ENCODE peak calls at places on chromosomes 16 and 17, in four cellular contexts. S is AG04449, O is DND-41, Q is right lobe of liver. D is an unnamed sample.

GRCh38 chr17:1455291-1455747 is 713 bp downstream of the CRK start:
- DNase-seq in S (no peak), Q (peak; percentile 83), O (peak; percentile 41), D (peak; percentile 78)

GRCh38 chr16:19135896-19136438 is 22.2 kb downstream of the ITPRIPL2 start:
- DNase-seq in S (no peak), Q (no peak), O (no peak), D (no peak)

GRCh38 chr17:45405250-45406086 is 27.2 kb downstream of the ARHGAP27 start:
- DNase-seq in Q (no peak), O (no peak), S (no peak), D (peak; percentile 75)

GRCh38 chr16:82627811-82628339 is 1.1 kb downstream of the CDH13 start:
- DNase-seq in O (no peak), Q (no peak), S (no peak), D (peak; percentile 55)

GRCh38 chr17:21549107-21549687 is 143.1 kb upstream of the KCNJ18 start:
- DNase-seq in O (no peak), S (no peak), Q (no peak), D (no peak)

GRCh38 chr17:78325076-78325712 is 34.7 kb downstream of the SOCS3 start:
- DNase-seq in O (no peak), Q (no peak), S (no peak), D (no peak)

GRCh38 chr17:45092932-45093430 is 31.9 kb downstream of the NMT1 start:
- DNase-seq in O (no peak), Q (peak; percentile 77), S (peak; percentile 96), D (no peak)

GRCh38 chr17:17387461-17388362 is 84.5 kb downstream of the NT5M start:
- DNase-seq in Q (peak; percentile 73), S (no peak), O (peak; percentile 26), D (no peak)

GRCh38 chr17:45241315-45242011 is 19.8 kb downstream of the FMNL1 start:
- DNase-seq in O (no peak), S (no peak), Q (no peak), D (peak; percentile 49)

GRCh38 chr17:81053043-81053970 is 18.4 kb downstream of the BAIAP2 start:
- DNase-seq in S (no peak), Q (no peak), O (no peak), D (no peak)

GRCh38 chr16:81610144-81610842 is 165.7 kb downstream of the CMIP start:
- DNase-seq in Q (peak; percentile 72), O (no peak), S (no peak), D (peak; percentile 84)

GRCh38 chr17:10216213-10216982 is 18.0 kb upstream of the GAS7 start:
- DNase-seq in O (no peak), S (no peak), Q (no peak), D (no peak)

GRCh38 chr16:73125860-73126259 is 77.9 kb upstream of the ZFHX3 start:
- DNase-seq in Q (no peak), S (peak; percentile 33), O (no peak), D (peak; percentile 90)

GRCh38 chr16:4624827-4625616 is 396 bp downstream of the MGRN1 start:
- DNase-seq in S (no peak), Q (peak; percentile 82), O (peak; percentile 40), D (peak; percentile 68)

GRCh38 chr16:21608647-21609328 is 9.4 kb downstream of the METTL9 start:
- DNase-seq in Q (no peak), S (no peak), O (peak; percentile 53), D (peak; percentile 69)

GRCh38 chr16:46949216-46949892 is 24.1 kb downstream of the DNAJA2 start:
- DNase-seq in Q (no peak), O (no peak), S (no peak), D (no peak)

GRCh38 chr17:83195330-83196087 is 116.1 kb downstream of the METRNL start:
- DNase-seq in O (no peak), Q (no peak), S (no peak), D (no peak)

GRCh38 chr16:25605381-25605780 is 86.4 kb upstream of the HS3ST4 start:
- DNase-seq in O (no peak), Q (no peak), S (no peak), D (no peak)

GRCh38 chr17:45372325-45372869 is 55.6 kb upstream of the MAP3K14 start:
- DNase-seq in S (no peak), Q (no peak), O (no peak), D (peak; percentile 32)

GRCh38 chr17:16923097-16923903 is 48.6 kb downstream of the TNFRSF13B start:
- DNase-seq in Q (no peak), S (no peak), O (no peak), D (no peak)

GRCh38 chr17:76146053-76146875 is 5.2 kb upstream of the FOXJ1 start:
- DNase-seq in S (no peak), Q (no peak), O (no peak), D (no peak)

GRCh38 chr17:31413871-31414589 is 22.6 kb downstream of the RAB11FIP4 start:
- DNase-seq in O (no peak), Q (peak; percentile 15), S (peak; percentile 3), D (no peak)
- H3K4me3 ChIP-seq in O (no peak overlapping the region), Q (no peak overlapping the region), S (no peak overlapping the region), D (no peak overlapping the region)

GRCh38 chr16:89573826-89574680 is 1.5 kb upstream of the CPNE7 start:
- DNase-seq in O (no peak), S (no peak), Q (no peak), D (no peak)

GRCh38 chr16:89575247-89576172 is at the start of gene CPNE7:
- DNase-seq in S (no peak), Q (no peak), O (no peak), D (no peak)

GRCh38 chr16:89577055-89577759 is 1.6 kb downstream of the CPNE7 start:
- DNase-seq in S (no peak), Q (no peak), O (no peak), D (no peak)

GRCh38 chr16:89574681-89575246 is 794 bp upstream of the CPNE7 start:
- DNase-seq in Q (no peak), S (no peak), O (no peak), D (peak; percentile 84)

GRCh38 chr16:89576173-89577054 is 856 bp downstream of the CPNE7 start:
- DNase-seq in Q (no peak), O (no peak), S (no peak), D (no peak)
- H3K4me3 ChIP-seq in Q (no peak overlapping the region), O (peak overlapping the region; percentile 61), S (no peak overlapping the region), D (peak overlapping the region; percentile 19)

DNA sequence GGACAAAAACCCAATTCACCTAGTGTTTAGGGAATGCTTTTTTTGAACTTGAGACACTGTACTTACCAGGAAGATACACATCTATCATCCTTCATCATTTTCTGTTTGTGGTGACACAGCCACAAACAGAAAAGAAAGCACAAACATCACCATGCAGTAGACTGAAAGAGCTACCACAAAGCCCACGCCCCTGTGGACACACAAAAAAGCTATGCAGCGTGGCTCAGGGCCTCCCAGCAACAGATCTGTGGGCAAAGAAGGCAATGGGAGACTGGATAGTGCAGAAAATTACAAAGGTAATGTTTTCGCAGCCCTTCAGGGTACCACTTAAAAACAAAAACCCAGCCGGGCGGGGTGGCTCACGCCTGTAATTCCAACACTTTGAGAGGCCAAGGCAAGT is 9.6 kb downstream of the COTL1 start:
- DNase-seq in S (no peak), O (no peak), Q (no peak), D (no peak)
- H3K4me3 ChIP-seq in S (no peak overlapping the region), O (no peak overlapping the region), Q (no peak overlapping the region), D (no peak overlapping the region)

DNA sequence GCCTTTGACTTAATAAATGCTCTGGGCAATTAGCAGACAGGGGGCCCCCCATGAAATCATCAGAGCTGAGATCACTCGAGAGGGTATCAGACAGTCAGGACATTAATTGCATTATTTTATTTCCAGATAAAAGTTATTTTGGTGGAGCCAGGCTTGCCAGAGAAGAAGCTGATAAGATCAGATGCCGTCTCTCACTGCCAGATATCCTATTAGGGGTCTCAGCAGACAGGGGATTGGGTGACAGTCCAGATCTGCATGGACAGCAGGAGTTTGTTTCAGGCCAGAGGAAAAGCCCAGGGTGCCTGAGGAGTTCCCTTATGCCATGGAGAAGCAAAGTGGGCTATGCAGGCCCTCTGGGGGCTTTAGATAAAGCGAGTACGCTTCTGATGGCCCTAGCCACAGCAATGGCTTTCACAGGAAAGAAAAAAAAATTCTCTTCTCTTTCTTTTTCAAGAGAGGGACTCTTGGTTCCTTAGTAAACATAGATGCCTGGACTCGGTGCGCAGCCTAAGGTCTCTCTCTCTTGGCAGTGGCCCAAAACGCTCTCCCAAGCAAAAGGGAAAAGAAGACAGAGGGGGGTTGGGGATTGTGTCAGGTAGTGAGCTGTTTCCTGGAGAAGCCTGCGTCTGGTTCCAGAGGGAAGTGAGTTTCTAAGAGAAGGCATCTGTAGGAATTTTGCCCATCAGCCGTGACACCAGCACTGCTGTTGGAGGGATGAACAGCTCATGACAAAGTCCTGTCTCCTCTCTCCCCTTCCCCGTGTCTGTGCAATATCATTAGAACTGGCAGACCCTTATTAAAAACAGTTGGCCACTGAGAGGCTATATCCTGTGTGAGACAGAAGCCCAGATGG is 166.4 kb upstream of the FOXF1 start:
- DNase-seq in Q (no peak), S (no peak), O (no peak), D (peak; percentile 43)
- H3K4me3 ChIP-seq in Q (no peak overlapping the region), S (no peak overlapping the region), O (no peak overlapping the region), D (no peak overlapping the region)

GRCh38 chr17:57521606-57522435 is 223.3 kb downstream of the CCDC182 start:
- DNase-seq in Q (no peak), S (no peak), O (no peak), D (no peak)

GRCh38 chr17:57524790-57525543 is 220.1 kb downstream of the CCDC182 start:
- DNase-seq in O (peak; percentile 73), S (no peak), Q (no peak), D (no peak)

GRCh38 chr17:57523926-57524634 is 221.0 kb downstream of the CCDC182 start:
- DNase-seq in S (no peak), O (peak; percentile 61), Q (peak; percentile 75), D (no peak)

GRCh38 chr17:57519800-57520199 is 225.3 kb downstream of the CCDC182 start:
- DNase-seq in Q (no peak), S (no peak), O (no peak), D (no peak)

DNA sequence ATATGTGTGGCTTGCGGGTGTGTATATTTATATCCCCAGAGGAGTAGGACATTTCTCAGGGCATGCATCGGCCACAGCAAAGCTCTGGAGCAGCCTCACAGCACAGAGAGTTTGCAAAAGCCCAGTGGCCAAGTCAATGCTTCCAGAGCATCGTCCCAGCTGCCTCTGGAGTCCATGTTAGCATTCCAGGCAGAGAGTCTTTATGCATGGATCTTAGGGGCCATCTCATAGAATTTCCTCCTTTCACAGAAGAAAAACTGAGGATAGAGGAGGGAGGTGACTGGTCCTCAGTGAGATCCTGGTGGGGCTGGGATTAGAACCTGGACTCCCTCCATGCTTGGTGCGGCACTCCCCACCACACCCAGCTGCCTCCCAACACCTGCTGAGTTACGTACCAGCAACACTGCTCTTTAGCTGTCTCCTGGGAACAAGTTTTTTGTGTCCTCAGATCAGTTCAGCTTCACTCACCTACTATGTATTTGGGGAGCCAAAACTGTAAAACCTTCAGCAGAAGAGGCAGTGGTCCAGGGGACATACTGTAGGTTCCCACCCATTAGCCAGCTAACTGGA is 222.6 kb downstream of the CCDC182 start:
- DNase-seq in S (no peak), Q (no peak), O (no peak), D (no peak)
- H3K4me3 ChIP-seq in S (no peak overlapping the region), Q (no peak overlapping the region), O (no peak overlapping the region), D (no peak overlapping the region)

DNA sequence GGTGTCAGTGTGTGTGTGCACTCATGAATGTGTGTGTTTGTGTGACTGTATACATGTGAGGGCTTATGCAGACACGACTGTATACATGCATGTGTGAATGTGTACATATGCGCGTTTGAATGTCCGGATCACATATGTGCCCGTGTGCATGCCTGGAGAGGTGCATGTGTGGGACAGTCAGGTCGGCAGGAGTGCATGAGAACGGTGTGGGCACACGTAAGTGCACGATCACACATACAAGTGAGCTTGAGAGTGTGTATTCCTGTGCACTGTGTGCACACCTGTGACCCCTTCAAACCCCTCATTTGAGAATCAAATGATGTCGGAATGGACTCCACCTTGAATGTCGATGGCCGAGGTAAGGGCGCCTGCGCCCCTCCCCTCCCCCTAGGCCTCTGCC is 694 bp upstream of the NGFR start:
- DNase-seq in S (no peak), O (no peak), Q (no peak), D (no peak)
- H3K4me3 ChIP-seq in S (no peak overlapping the region), O (no peak overlapping the region), Q (no peak overlapping the region), D (no peak overlapping the region)

D was measured in cardiac muscle cell.